ENCODE peak calls at places on chromosomes 2 and 18, in six cellular contexts. U, D, O, M, E and P are unnamed samples.

GRCh38 chr18:79915161-79916127 is 36.0 kb downstream of the SLC66A2 start:
- DNase-seq in U (no peak), D (no peak), O (no peak), M (no peak), E (peak; percentile 39), P (no peak)

GRCh38 chr2:156436477-156437085 is 402 bp downstream of the GPD2 start:
- DNase-seq in U (no peak), D (peak; percentile 10), O (peak; percentile 63), M (no peak), E (no peak), P (no peak)

GRCh38 chr18:76866631-76867030 is 44.3 kb downstream of the ZNF236 start:
- DNase-seq in U (no peak), D (no peak), O (no peak), M (no peak), E (no peak), P (peak; percentile 42)

GRCh38 chr2:240831594-240832204 is 11.7 kb upstream of the KIF1A start:
- DNase-seq in U (no peak), D (no peak), O (no peak), M (no peak), E (peak; percentile 50), P (no peak)

GRCh38 chr2:47264183-47264582 is 109.1 kb upstream of the STPG4 start:
- DNase-seq in U (no peak), D (no peak), O (no peak), M (no peak), E (peak; percentile 76), P (peak; percentile 2)

GRCh38 chr2:11571170-11571569 is 37.3 kb downstream of the GREB1 start:
- DNase-seq in U (no peak), D (no peak), O (no peak), M (no peak), E (no peak), P (no peak)

GRCh38 chr2:231615058-231615671 is 22.5 kb downstream of the TEX44 start:
- DNase-seq in U (no peak), D (no peak), O (no peak), M (no peak), E (peak; percentile 69), P (no peak)

GRCh38 chr2:71581015-71581414 is 127.7 kb downstream of the DYSF start:
- DNase-seq in U (peak; percentile 76), D (no peak), O (peak; percentile 20), M (no peak), E (no peak), P (no peak)

GRCh38 chr18:23838801-23839366 is 149.6 kb downstream of the LAMA3 start:
- DNase-seq in U (no peak), D (no peak), O (peak; percentile 77), M (no peak), E (no peak), P (peak; percentile 62)

GRCh38 chr2:119683074-119683716 is 4.2 kb downstream of the TMEM177 start:
- DNase-seq in U (no peak), D (no peak), O (no peak), M (no peak), E (no peak), P (no peak)

GRCh38 chr2:98893871-98894270 is 42.2 kb downstream of the CRACDL start:
- DNase-seq in U (no peak), D (no peak), O (no peak), M (no peak), E (peak; percentile 22), P (no peak)

GRCh38 chr2:12649602-12650400 is 66.9 kb upstream of the TRIB2 start:
- DNase-seq in U (peak; percentile 30), D (no peak), O (no peak), M (no peak), E (no peak), P (no peak)

GRCh38 chr18:12686100-12686499 is 16.4 kb downstream of the CEP76 start:
- DNase-seq in U (no peak), D (no peak), O (peak; percentile 33), M (no peak), E (no peak), P (no peak)

GRCh38 chr2:237962432-237963084 is 4.3 kb upstream of the UBE2F start:
- DNase-seq in U (no peak), D (no peak), O (no peak), M (no peak), E (no peak), P (no peak)

GRCh38 chr18:79387214-79387613 is 8.5 kb upstream of the NFATC1 start:
- DNase-seq in U (no peak), D (no peak), O (no peak), M (no peak), E (no peak), P (no peak)

GRCh38 chr2:234334146-234334545 is 162.7 kb downstream of the ARL4C start:
- DNase-seq in U (no peak), D (no peak), O (no peak), M (no peak), E (no peak), P (no peak)

GRCh38 chr2:230319211-230319862 is 7.7 kb upstream of the SP140L start:
- DNase-seq in U (no peak), D (peak; percentile 35), O (no peak), M (no peak), E (no peak), P (no peak)